ENCODE peak calls at places on chromosomes 12 and 14, in six cellular contexts. I is cardiac fibroblast, Y is coronary artery, Z is Kasumi-1, U is iPS-NIHi11, A is HFFc6. B is an unnamed sample.

GRCh38 chr12:93526786-93527428 is 45.6 kb upstream of the SOCS2 start:
- DNase-seq in I (peak; percentile 93), U (no peak), Z (no peak), A (peak; percentile 89), Y (no peak), B (no peak)

GRCh38 chr14:71399057-71399487 is 491.8 kb downstream of the PCNX1 start:
- DNase-seq in Y (no peak), U (no peak), A (no peak), I (no peak), Z (peak; percentile 54), B (no peak)

GRCh38 chr12:11906284-11906935 is 164.3 kb upstream of the BCL2L14 start:
- DNase-seq in Z (no peak), U (no peak), I (peak; percentile 23), A (peak; percentile 68), Y (no peak), B (no peak)

GRCh38 chr14:52607061-52607460 is 54.4 kb downstream of the GPR137C start:
- DNase-seq in Y (no peak), A (no peak), U (no peak), Z (no peak), I (no peak), B (no peak)

GRCh38 chr12:70985850-70986249 is 65.3 kb upstream of the PTPRR start:
- DNase-seq in Z (no peak), I (peak; percentile 82), U (no peak), A (no peak), Y (no peak), B (no peak)

GRCh38 chr12:55820679-55821078 is 2.8 kb downstream of the ORMDL2 start:
- DNase-seq in Z (peak; percentile 28), I (peak; percentile 42), Y (no peak), U (no peak), A (no peak), B (no peak)

GRCh38 chr14:75232597-75232996 is 46.0 kb upstream of the FOS start:
- DNase-seq in Z (no peak), I (no peak), A (no peak), Y (no peak), U (no peak), B (no peak)

GRCh38 chr12:29086325-29087271 is 62.5 kb upstream of the FAR2 start:
- DNase-seq in A (no peak), Y (no peak), U (no peak), I (no peak), Z (no peak), B (no peak)

GRCh38 chr12:73383584-73384229 is 1111.5 kb downstream of the TRHDE start:
- DNase-seq in A (no peak), U (no peak), Y (no peak), Z (no peak), I (no peak), B (no peak)

GRCh38 chr12:64837427-64837826 is 13.0 kb downstream of the TBC1D30 start:
- DNase-seq in I (no peak), U (no peak), A (no peak), Z (no peak), Y (no peak), B (no peak)

GRCh38 chr14:23723911-23724310 is 87.7 kb downstream of the DHRS2 start:
- DNase-seq in U (no peak), Z (no peak), Y (no peak), A (no peak), I (no peak), B (no peak)

GRCh38 chr12:26870491-26871419 is 37.8 kb upstream of the ITPR2 start:
- DNase-seq in A (peak; percentile 45), I (peak; percentile 91), U (peak; percentile 23), Z (peak; percentile 63), Y (no peak), B (peak; percentile 52)

GRCh38 chr14:41817626-41818025 is 210.9 kb downstream of the LRFN5 start:
- DNase-seq in Y (no peak), I (peak; percentile 3), Z (no peak), A (no peak), U (no peak), B (no peak)

GRCh38 chr14:93959239-93960107 is 16.9 kb downstream of the ASB2 start:
- DNase-seq in U (peak; percentile 71), Z (peak; percentile 77), I (peak; percentile 72), A (peak; percentile 89), Y (no peak), B (peak; percentile 92)

GRCh38 chr12:56877195-56878009 is 56.8 kb downstream of the SDR9C7 start:
- DNase-seq in Z (peak; percentile 49), U (no peak), Y (no peak), I (no peak), A (no peak), B (peak; percentile 45)

GRCh38 chr12:50566066-50566465 is 61.3 kb downstream of the DIP2B start:
- DNase-seq in A (no peak), Z (no peak), U (no peak), Y (no peak), I (no peak), B (no peak)

GRCh38 chr14:87690076-87690661 is 302.8 kb downstream of the GALC start:
- DNase-seq in Y (no peak), Z (no peak), U (peak; percentile 34), A (no peak), I (no peak), B (no peak)

GRCh38 chr14:95609398-95609990 is 74.6 kb downstream of the GLRX5 start:
- DNase-seq in Y (no peak), U (peak; percentile 66), I (peak; percentile 19), Z (peak; percentile 7), A (peak; percentile 6), B (peak; percentile 1)

GRCh38 chr12:45355750-45356149 is 139.9 kb downstream of the ANO6 start:
- DNase-seq in A (no peak), Y (no peak), Z (no peak), I (no peak), U (no peak), B (no peak)

GRCh38 chr14:94682061-94682516 is 69.9 kb downstream of the SERPINA3 start:
- DNase-seq in Y (peak; percentile 50), A (no peak), U (no peak), Z (no peak), I (no peak), B (no peak)

GRCh38 chr12:6833189-6833890 is 5.1 kb downstream of the P3H3 start:
- DNase-seq in Z (no peak), I (no peak), U (no peak), Y (no peak), A (no peak), B (no peak)

GRCh38 chr12:7711133-7711532 is at the start of gene DPPA3:
- DNase-seq in Y (no peak), A (no peak), U (no peak), Z (no peak), I (no peak), B (no peak)

GRCh38 chr12:120874547-120875245 is 29.5 kb downstream of the SPPL3 start:
- DNase-seq in Y (no peak), A (no peak), U (no peak), I (no peak), Z (no peak), B (no peak)

GRCh38 chr12:58528266-58528665 is 392.0 kb downstream of the LRIG3 start:
- DNase-seq in A (no peak), Y (no peak), U (no peak), Z (no peak), I (no peak), B (no peak)

GRCh38 chr12:23899434-23899833 is 50.0 kb downstream of the SOX5 start:
- DNase-seq in I (no peak), Z (peak; percentile 31), U (no peak), A (no peak), Y (no peak), B (no peak)

GRCh38 chr14:28298156-28298555 is 468.4 kb upstream of the FOXG1 start:
- DNase-seq in Y (no peak), A (no peak), I (peak; percentile 41), U (no peak), Z (no peak), B (no peak)

GRCh38 chr14:49766839-49767238 is 1.1 kb upstream of the KLHDC2 start:
- DNase-seq in Z (no peak), A (no peak), U (peak; percentile 10), Y (no peak), I (peak; percentile 5), B (no peak)

GRCh38 chr12:76455582-76456345 is 103.8 kb downstream of the OSBPL8 start:
- DNase-seq in Z (peak; percentile 58), A (peak; percentile 92), I (peak; percentile 85), Y (no peak), U (peak; percentile 49), B (peak; percentile 28)

GRCh38 chr12:14776236-14776959 is 26.9 kb downstream of the WBP11 start:
- DNase-seq in Z (peak; percentile 9), I (peak; percentile 63), Y (no peak), A (peak; percentile 32), U (no peak), B (no peak)

GRCh38 chr12:2051700-2052625 is 824 bp upstream of the CACNA1C start:
- DNase-seq in Y (no peak), A (no peak), U (no peak), I (no peak), Z (no peak), B (no peak)

GRCh38 chr12:107523760-107524558 is 161.6 kb upstream of the PWP1 start:
- DNase-seq in I (no peak), U (no peak), Y (no peak), A (no peak), Z (no peak), B (no peak)

GRCh38 chr14:56339855-56340701 is 221.9 kb downstream of the PELI2 start:
- DNase-seq in U (peak; percentile 65), I (peak; percentile 97), Z (peak; percentile 90), A (peak; percentile 97), Y (peak; percentile 82), B (peak; percentile 84)